ENCODE peak calls at places on chromosomes 3 and 15, in six cellular contexts. F is tibial artery, I is pancreas, C is Calu3, E is lung, Q is cardiac fibroblast. P is an unnamed sample.

GRCh38 chr3:47260605-47261004 is 22.0 kb downstream of the KIF9 start:
- DNase-seq in F (no peak), I (no peak), C (no peak), E (no peak), Q (no peak), P (no peak)

GRCh38 chr3:150251654-150252053 is 156.4 kb upstream of the TSC22D2 start:
- DNase-seq in F (no peak), I (no peak), C (no peak), E (no peak), Q (peak), P (no peak)

GRCh38 chr15:51718745-51719144 is 18.7 kb downstream of the LYSMD2 start:
- DNase-seq in F (no peak), I (no peak), C (no peak), E (no peak), Q (no peak), P (no peak)

GRCh38 chr3:149501524-149501923 is 27.0 kb downstream of the TM4SF4 start:
- DNase-seq in F (peak), I (no peak), C (no peak), E (no peak), Q (peak), P (peak)

GRCh38 chr3:148329481-148330220 is 368.1 kb upstream of the AGTR1 start:
- DNase-seq in F (no peak), I (no peak), C (no peak), E (no peak), Q (no peak), P (no peak)

GRCh38 chr15:69729167-69729748 is 276.6 kb downstream of the RPLP1 start:
- DNase-seq in F (no peak), I (no peak), C (peak), E (peak), Q (peak), P (no peak)

GRCh38 chr15:82093325-82093724 is 47.5 kb upstream of the MEX3B start:
- DNase-seq in F (no peak), I (no peak), C (no peak), E (no peak), Q (no peak), P (no peak)

GRCh38 chr3:31167666-31168065 is 273.2 kb upstream of the GADL1 start:
- DNase-seq in F (no peak), I (no peak), C (no peak), E (no peak), Q (no peak), P (no peak)

GRCh38 chr3:105867690-105868449 is 942 bp downstream of the CBLB start:
- DNase-seq in F (no peak), I (no peak), C (no peak), E (no peak), Q (peak), P (no peak)

GRCh38 chr3:109265300-109265699 is 51.0 kb downstream of the DPPA2 start:
- DNase-seq in F (no peak), I (no peak), C (no peak), E (no peak), Q (peak), P (no peak)

GRCh38 chr15:97023131-97023844 is 692.8 kb downstream of the NR2F2 start:
- DNase-seq in F (no peak), I (no peak), C (no peak), E (no peak), Q (peak), P (no peak)

GRCh38 chr3:122074621-122075265 is 19.6 kb downstream of the CD86 start:
- DNase-seq in F (no peak), I (no peak), C (no peak), E (peak), Q (no peak), P (no peak)

GRCh38 chr3:108099203-108099602 is 8.4 kb upstream of the CD47 start:
- DNase-seq in F (no peak), I (no peak), C (no peak), E (no peak), Q (no peak), P (no peak)

GRCh38 chr3:177145402-177145801 is 51.9 kb downstream of the TBL1XR1 start:
- DNase-seq in F (no peak), I (no peak), C (no peak), E (no peak), Q (no peak), P (no peak)

GRCh38 chr15:90902996-90903732 is at the start of gene MAN2A2:
- DNase-seq in F (peak), I (peak), C (peak), E (peak), Q (peak), P (no peak)

GRCh38 chr15:44729394-44729913 is 6.9 kb upstream of the TRIM69 start:
- DNase-seq in F (no peak), I (no peak), C (no peak), E (no peak), Q (peak), P (no peak)

GRCh38 chr3:96755519-96755918 is 58.9 kb upstream of the EPHA6 start:
- DNase-seq in F (no peak), I (no peak), C (peak), E (no peak), Q (no peak), P (no peak)

GRCh38 chr3:116877968-116878367 is 168.4 kb downstream of the TUSC7 start:
- DNase-seq in F (no peak), I (no peak), C (no peak), E (no peak), Q (no peak), P (no peak)

GRCh38 chr15:76190767-76191538 is 120.3 kb downstream of the ETFA start:
- DNase-seq in F (peak), I (peak), C (peak), E (peak), Q (peak), P (no peak)

GRCh38 chr3:14338898-14339458 is 63.4 kb upstream of the SLC6A6 start:
- DNase-seq in F (no peak), I (no peak), C (no peak), E (no peak), Q (no peak), P (no peak)

DNA sequence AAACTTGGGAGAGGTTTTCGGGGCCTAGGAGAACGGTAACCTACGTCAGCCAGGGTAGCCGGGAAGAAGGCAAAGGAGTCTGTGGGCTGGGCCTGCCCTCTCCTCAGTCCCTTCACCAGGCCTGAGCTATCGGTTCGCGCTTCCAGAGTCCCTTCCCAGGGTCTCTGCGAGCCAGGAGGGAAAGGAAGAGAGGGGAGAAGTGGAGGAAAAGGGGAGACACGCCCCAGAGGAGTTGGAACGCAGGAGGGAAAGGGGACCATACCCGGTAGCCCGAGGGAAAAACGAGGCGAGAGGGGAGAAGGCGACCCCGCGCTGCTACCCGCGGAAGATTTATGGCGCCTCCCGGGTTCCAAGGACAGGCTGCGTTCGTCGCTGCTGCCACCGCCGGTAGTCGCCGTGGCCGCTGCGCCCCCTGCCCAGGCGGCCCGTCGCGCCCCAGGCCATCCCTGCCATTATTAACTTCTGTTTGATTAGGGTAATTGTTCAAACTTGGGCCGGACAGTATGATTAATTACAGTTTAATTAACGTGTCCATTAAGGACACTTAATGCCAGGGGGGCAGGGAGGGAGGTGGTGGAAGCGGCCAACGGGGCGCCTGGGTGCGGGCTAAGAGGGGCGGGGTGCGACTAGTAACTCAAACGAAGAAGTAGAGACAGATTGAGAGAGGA is 3.4 kb upstream of the SKOR1 start:
- DNase-seq in F (no peak), I (no peak), C (no peak), E (no peak), Q (no peak), P (no peak)
- TF ChIP-seq CTCF in F (no peak), I (no peak), C (no peak), E (no peak), Q (no peak), P (no peak)

GRCh38 chr3:72938471-72939265 is 50.8 kb downstream of the GXYLT2 start:
- DNase-seq in F (peak), I (peak), C (peak), E (peak), Q (peak), P (peak)
- TF ChIP-seq CTCF in F (peak), I (peak), C (peak), E (peak), Q (peak), P (peak)

DNA sequence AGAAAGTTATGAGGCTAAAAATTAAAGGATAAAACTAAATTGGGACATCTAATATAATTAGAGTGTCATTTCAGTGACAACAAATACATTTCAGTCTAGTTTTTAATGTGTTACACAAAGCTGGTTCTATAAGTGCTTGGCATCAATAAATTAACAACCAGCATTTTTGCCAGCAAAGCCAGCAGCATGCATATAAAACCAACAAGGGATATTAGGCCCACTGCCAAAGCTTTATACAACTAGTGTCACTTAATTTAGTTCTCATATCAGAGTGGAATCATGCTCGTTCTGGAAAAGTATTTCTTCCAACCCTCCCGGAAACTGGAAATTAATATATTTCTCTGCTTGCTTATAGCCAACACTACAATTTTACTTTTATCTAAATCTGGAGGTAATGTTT is 88.8 kb downstream of the THBS1 start:
- DNase-seq in F (no peak), I (no peak), C (no peak), E (no peak), Q (no peak), P (no peak)
- TF ChIP-seq CTCF in F (no peak), I (no peak), C (no peak), E (no peak), Q (no peak), P (no peak)

GRCh38 chr3:33980252-33980651 is 181.8 kb downstream of the PDCD6IP start:
- DNase-seq in F (no peak), I (no peak), C (peak), E (no peak), Q (peak), P (no peak)
- TF ChIP-seq CTCF in F (peak), I (no peak), C (peak), E (no peak), Q (peak), P (peak)

GRCh38 chr3:44252332-44252731 is 10.6 kb downstream of the TOPAZ1 start:
- DNase-seq in F (no peak), I (no peak), C (peak), E (no peak), Q (peak), P (no peak)
- TF ChIP-seq CTCF in F (no peak), I (no peak), C (no peak), E (no peak), Q (no peak), P (no peak)

GRCh38 chr3:27324695-27325094 is 44.5 kb downstream of the NEK10 start:
- DNase-seq in F (no peak), I (no peak), C (no peak), E (no peak), Q (no peak), P (no peak)

GRCh38 chr3:27326949-27327582 is 42.1 kb downstream of the NEK10 start:
- DNase-seq in F (no peak), I (no peak), C (no peak), E (no peak), Q (no peak), P (no peak)

GRCh38 chr3:27323087-27323570 is 46.1 kb downstream of the NEK10 start:
- DNase-seq in F (no peak), I (no peak), C (no peak), E (no peak), Q (no peak), P (no peak)

GRCh38 chr3:27326211-27326948 is 42.8 kb downstream of the NEK10 start:
- DNase-seq in F (no peak), I (no peak), C (no peak), E (no peak), Q (peak), P (peak)

DNA sequence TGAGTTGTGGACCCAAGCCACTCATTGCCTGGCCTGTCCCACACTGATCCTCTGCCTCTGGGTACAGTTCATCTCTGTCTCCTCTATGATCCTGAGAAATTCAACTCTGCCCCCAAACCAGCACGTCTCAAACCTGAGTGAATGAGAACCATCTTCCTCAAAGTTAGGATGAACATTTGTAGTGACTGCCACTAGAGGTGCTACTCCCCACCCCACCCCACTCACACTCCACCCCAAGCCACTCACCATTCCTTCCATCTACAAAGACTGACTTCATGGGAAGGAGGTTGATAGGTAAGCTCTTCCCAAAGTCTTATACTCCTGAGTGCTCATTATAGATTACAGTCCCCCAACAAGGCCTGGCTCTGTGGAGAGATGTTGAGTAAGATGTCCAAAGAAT is 43.8 kb downstream of the NEK10 start:
- DNase-seq in F (no peak), I (no peak), C (no peak), E (no peak), Q (no peak), P (no peak)
- TF ChIP-seq CTCF in F (no peak), I (no peak), C (no peak), E (no peak), Q (peak), P (no peak)

GRCh38 chr3:129597792-129598381 is 8.6 kb downstream of the PLXND1 start:
- DNase-seq in F (no peak), I (no peak), C (no peak), E (no peak), Q (peak), P (no peak)
- TF ChIP-seq CTCF in F (no peak), I (no peak), C (no peak), E (no peak), Q (no peak), P (no peak)

DNA sequence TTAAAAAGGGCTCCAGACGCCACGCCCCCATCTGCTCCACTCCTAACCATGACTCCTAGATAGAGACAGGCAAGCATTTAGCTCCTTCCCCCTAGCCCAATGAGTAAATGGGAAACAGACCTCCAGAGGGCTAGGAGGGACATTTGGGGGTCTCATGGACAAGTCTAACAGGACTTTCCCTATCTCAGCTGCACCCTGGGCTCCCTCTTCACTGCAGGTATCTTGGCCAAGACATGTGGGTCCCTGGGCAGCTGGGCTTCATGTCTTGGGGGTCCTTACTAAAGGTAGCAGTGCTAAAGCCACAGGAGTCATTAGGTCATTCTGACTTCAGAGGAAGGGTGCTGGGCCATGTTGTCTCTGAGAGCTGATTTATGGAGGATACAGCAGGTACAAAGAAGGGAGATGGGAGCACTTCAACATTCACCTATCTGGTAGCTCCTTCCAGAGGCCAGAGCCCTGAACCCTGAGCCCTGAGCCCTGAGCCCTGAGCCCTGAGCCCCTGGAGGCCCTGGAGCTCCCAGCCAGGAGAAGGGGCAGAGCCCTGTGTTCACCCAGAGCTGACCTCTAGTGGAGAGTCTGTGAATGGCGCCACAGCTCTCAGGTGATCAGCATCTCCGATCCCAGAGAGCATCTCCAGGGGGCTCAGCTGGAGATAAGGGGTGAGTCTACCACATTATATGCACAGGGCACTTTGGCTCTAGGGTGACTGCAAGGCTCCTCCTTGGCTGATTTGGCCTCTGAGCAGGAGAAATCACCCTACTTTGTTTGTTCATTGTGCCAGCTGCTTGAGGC is 40.1 kb upstream of the EPHB1 start:
- DNase-seq in F (no peak), I (no peak), C (peak), E (peak), Q (peak), P (peak)
- TF ChIP-seq CTCF in F (peak), I (peak), C (peak), E (no peak), Q (peak), P (peak)

DNA sequence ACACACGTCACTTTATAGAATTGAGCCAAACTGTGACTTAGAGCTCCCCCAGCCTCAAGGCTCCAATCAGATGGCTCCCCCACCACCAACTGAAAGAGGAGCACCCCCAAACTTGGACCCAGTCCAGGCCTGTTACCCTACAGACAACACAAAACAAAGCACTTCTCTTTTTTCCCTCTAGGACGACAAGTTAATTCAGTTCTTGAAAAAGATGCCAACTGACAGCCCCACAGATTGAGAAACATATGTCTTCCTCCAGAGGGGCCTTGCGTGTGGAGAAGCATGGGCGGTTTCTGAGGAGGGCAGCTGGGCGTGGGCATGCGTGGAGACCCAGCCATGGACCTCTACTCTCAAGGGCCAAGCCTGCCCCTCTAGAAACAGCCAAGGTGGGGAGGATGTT is 229.5 kb downstream of the SHQ1 start:
- DNase-seq in F (no peak), I (no peak), C (no peak), E (no peak), Q (no peak), P (no peak)
- TF ChIP-seq CTCF in F (no peak), I (no peak), C (no peak), E (no peak), Q (no peak), P (no peak)

GRCh38 chr3:165206454-165207266 is 10.5 kb upstream of the SLITRK3 start:
- DNase-seq in F (peak), I (peak), C (peak), E (peak), Q (peak), P (peak)

GRCh38 chr3:165211749-165212148 is 15.6 kb upstream of the SLITRK3 start:
- DNase-seq in F (no peak), I (no peak), C (no peak), E (no peak), Q (no peak), P (no peak)

GRCh38 chr3:165210727-165211126 is 14.5 kb upstream of the SLITRK3 start:
- DNase-seq in F (no peak), I (no peak), C (no peak), E (no peak), Q (no peak), P (no peak)

GRCh38 chr3:165212580-165212979 is 16.4 kb upstream of the SLITRK3 start:
- DNase-seq in F (no peak), I (no peak), C (no peak), E (no peak), Q (no peak), P (no peak)

DNA sequence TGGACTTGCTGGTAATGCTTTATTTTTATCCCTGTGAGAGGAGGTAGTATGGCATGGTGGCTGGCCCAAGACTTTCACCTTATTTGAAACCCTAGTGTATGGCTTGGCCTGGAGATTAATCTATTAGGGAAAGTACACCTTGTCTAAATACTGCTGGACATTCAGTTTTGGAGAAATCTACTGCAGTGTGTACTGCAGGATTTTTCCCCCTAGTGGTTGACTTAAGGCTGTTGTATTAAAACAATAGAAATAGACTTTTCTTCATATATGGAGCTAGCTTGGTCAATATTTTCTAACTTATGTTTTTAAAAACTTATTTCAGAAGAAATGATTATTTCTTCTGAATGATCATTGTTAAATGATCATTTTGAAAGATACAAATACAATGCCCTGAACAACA is 13.9 kb upstream of the SLITRK3 start:
- DNase-seq in F (no peak), I (no peak), C (no peak), E (no peak), Q (no peak), P (no peak)
- TF ChIP-seq CTCF in F (no peak), I (peak), C (peak), E (no peak), Q (peak), P (peak)